ENCODE peak calls at places on chromosomes 12 and 14, in nine cellular contexts. L is neuronal stem cell; X is mucosa of descending colon; M is coronary artery; G is effector memory CD4-positive, alpha-beta T cell; K is Karpas-422; T is A549; Y is H7; D is psoas muscle. I is an unnamed sample.

GRCh38 chr14:77375164-77375950 is 1.5 kb downstream of the TMED8 start:
- DNase-seq in M (no peak), L (no peak), Y (no peak), X (no peak), G (no peak), T (no peak), D (no peak), K (peak), I (no peak)

GRCh38 chr12:54561164-54561563 is 11.8 kb downstream of the PDE1B start:
- DNase-seq in D (peak), L (no peak), K (no peak), T (no peak), Y (no peak), M (peak), X (no peak), G (no peak), I (peak)

GRCh38 chr14:49988080-49988990 is 95.5 kb downstream of the ARF6 start:
- DNase-seq in D (no peak), K (no peak), Y (no peak), M (peak), X (no peak), T (no peak), G (no peak), L (no peak), I (no peak)

GRCh38 chr12:62466018-62466595 is 519 bp upstream of the MON2 start:
- DNase-seq in L (no peak), M (no peak), K (peak), D (peak), G (peak), X (no peak), T (peak), Y (peak), I (peak)

GRCh38 chr12:62435337-62436163 is 31.1 kb upstream of the MON2 start:
- DNase-seq in M (no peak), X (peak), K (peak), L (peak), G (no peak), Y (peak), D (peak), T (peak), I (peak)

GRCh38 chr14:101726295-101726953 is 35.1 kb upstream of the PPP2R5C start:
- DNase-seq in X (no peak), D (no peak), M (peak), G (no peak), L (no peak), Y (no peak), T (no peak), K (no peak), I (no peak)

GRCh38 chr12:5305425-5305824 is 126.5 kb upstream of the NTF3 start:
- DNase-seq in Y (no peak), T (no peak), K (no peak), D (no peak), M (no peak), G (no peak), X (peak), L (no peak), I (no peak)

GRCh38 chr12:39619316-39619659 is 315 bp downstream of the ABCD2 start:
- DNase-seq in M (no peak), K (no peak), G (no peak), L (no peak), Y (no peak), T (no peak), D (no peak), X (no peak), I (no peak)

GRCh38 chr12:90978117-90978770 is 23.3 kb upstream of the CCER1 start:
- DNase-seq in K (peak), D (no peak), G (no peak), L (peak), T (peak), M (no peak), X (no peak), Y (no peak), I (no peak)

GRCh38 chr12:106271575-106272505 is 24.0 kb upstream of the CKAP4 start:
- DNase-seq in K (no peak), Y (no peak), G (no peak), T (no peak), L (no peak), D (no peak), X (no peak), M (no peak), I (no peak)

GRCh38 chr12:10001141-10001778 is 2.3 kb upstream of the CLEC1B start:
- DNase-seq in K (no peak), Y (no peak), G (no peak), D (no peak), T (no peak), L (no peak), M (no peak), X (no peak), I (no peak)

GRCh38 chr12:100346660-100347059 is 10.2 kb upstream of the SLC17A8 start:
- DNase-seq in M (no peak), Y (no peak), X (no peak), L (no peak), K (no peak), G (no peak), T (no peak), D (no peak), I (no peak)

GRCh38 chr12:54329756-54330155 is 4.8 kb downstream of the COPZ1 start:
- DNase-seq in K (no peak), X (no peak), M (no peak), G (no peak), D (no peak), T (no peak), Y (peak), L (no peak), I (no peak)

GRCh38 chr12:48998497-48999353 is 450 bp downstream of the DDN start:
- DNase-seq in Y (peak), L (no peak), D (peak), K (peak), M (no peak), T (no peak), X (peak), G (no peak), I (no peak)

GRCh38 chr14:102203382-102203781 is 63.7 kb downstream of the WDR20 start:
- DNase-seq in X (no peak), G (no peak), D (no peak), L (no peak), M (no peak), Y (peak), K (no peak), T (no peak), I (no peak)

GRCh38 chr12:49346659-49347306 is at the start of gene DNAJC22:
- DNase-seq in M (peak), L (no peak), D (no peak), T (no peak), X (no peak), K (peak), Y (peak), G (no peak), I (no peak)

GRCh38 chr14:98955741-98956070 is 316.3 kb downstream of the BCL11B start:
- DNase-seq in M (no peak), T (no peak), L (no peak), G (no peak), K (no peak), X (no peak), Y (no peak), D (no peak), I (no peak)

GRCh38 chr14:104130974-104131651 is 7.3 kb upstream of the KIF26A start:
- DNase-seq in L (no peak), X (peak), T (peak), K (peak), M (no peak), D (peak), Y (peak), G (no peak), I (no peak)

GRCh38 chr14:41718477-41719166 is 111.9 kb downstream of the LRFN5 start:
- DNase-seq in D (no peak), G (no peak), L (no peak), X (no peak), K (peak), Y (no peak), T (no peak), M (no peak), I (no peak)

GRCh38 chr14:49993565-49993964 is 100.7 kb downstream of the ARF6 start:
- DNase-seq in Y (no peak), L (no peak), X (no peak), G (no peak), T (no peak), M (no peak), K (no peak), D (no peak), I (no peak)

GRCh38 chr12:78403136-78403535 is 461.4 kb upstream of the SYT1 start:
- DNase-seq in K (no peak), G (no peak), Y (no peak), M (no peak), X (no peak), L (no peak), D (no peak), T (no peak), I (no peak)

DNA sequence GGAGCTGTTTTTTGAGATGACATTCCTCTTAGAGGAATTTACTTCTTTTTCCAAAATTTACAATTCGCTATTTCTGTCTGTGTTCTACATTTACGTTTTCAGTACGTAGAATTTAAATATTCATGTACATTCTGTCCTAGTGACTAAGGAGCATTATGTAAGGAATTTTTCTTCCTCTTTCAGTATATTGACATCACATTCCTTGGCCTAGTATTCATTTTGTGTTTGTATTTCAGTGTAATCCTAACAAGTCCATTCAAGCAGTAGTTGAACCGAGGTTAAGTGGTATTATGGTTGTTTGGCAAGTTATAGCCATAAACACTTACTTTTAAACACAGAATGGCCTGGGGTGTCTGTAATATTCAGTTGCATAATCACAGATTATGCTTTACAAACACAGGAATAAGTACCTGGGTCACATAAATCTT is 465.2 kb downstream of the PCNX1 start:
- DNase-seq in G (no peak), L (no peak), D (no peak), K (no peak), Y (no peak), M (no peak), T (no peak), X (no peak), I (no peak)
- H3K4me3 ChIP-seq in G (no peak), L (no peak), D (no peak), K (no peak), Y (no peak), M (no peak), T (no peak), X (no peak), I (no peak)

DNA sequence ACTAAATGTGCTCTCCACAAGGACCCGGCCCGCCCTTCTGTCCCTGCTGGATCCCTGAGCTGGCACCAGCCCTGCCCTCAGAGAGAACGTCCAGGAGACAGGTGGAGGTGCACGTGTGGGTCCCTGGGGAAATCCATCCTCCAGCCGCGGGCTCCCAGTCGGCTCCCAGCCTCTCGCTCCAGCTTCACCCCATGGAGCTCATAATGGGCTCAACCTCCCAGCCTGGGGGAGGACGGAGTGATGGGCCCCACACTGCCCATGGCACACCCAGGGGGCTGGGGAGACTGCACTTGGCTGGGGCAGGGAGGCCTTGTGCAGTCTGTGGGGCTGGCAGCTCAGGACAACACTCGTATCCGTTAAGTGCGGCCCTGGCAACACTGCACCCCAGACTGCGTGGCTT is 250.5 kb downstream of the TMEM121 start:
- DNase-seq in X (no peak), K (no peak), T (no peak), M (no peak), L (no peak), Y (no peak), G (no peak), D (no peak), I (no peak)
- H3K4me3 ChIP-seq in X (no peak), K (no peak), T (no peak), M (no peak), L (no peak), Y (no peak), G (no peak), D (no peak), I (no peak)

GRCh38 chr14:105862581-105863239 is 336.3 kb downstream of the TMEM121 start:
- DNase-seq in D (no peak), L (no peak), X (no peak), M (peak), G (no peak), Y (no peak), T (no peak), K (peak), I (no peak)

GRCh38 chr14:105859717-105860614 is 333.6 kb downstream of the TMEM121 start:
- DNase-seq in K (peak), X (peak), D (no peak), G (peak), Y (no peak), L (no peak), T (no peak), M (peak), I (peak)

GRCh38 chr14:105861985-105862465 is 335.6 kb downstream of the TMEM121 start:
- DNase-seq in D (no peak), K (peak), Y (no peak), G (no peak), M (no peak), L (no peak), X (peak), T (no peak), I (no peak)

GRCh38 chr14:105858676-105859025 is 332.3 kb downstream of the TMEM121 start:
- DNase-seq in L (no peak), D (no peak), X (peak), T (no peak), K (no peak), M (no peak), G (no peak), Y (no peak), I (peak)

GRCh38 chr14:105860615-105861580 is 334.5 kb downstream of the TMEM121 start:
- DNase-seq in G (no peak), Y (no peak), D (no peak), X (peak), K (peak), L (no peak), M (peak), T (no peak), I (peak)
- H3K4me3 ChIP-seq in G (no peak), Y (no peak), D (no peak), X (no peak), K (peak), L (no peak), M (no peak), T (no peak), I (no peak)

GRCh38 chr12:47200446-47200845 is 120.7 kb upstream of the AMIGO2 start:
- DNase-seq in D (no peak), M (no peak), X (no peak), K (no peak), G (no peak), L (no peak), T (no peak), Y (no peak), I (no peak)
- H3K4me3 ChIP-seq in D (no peak), M (no peak), X (no peak), K (no peak), G (no peak), L (no peak), T (no peak), Y (no peak), I (no peak)

GRCh38 chr14:22296722-22297121 is 292.3 kb downstream of the DAD1 start:
- DNase-seq in Y (no peak), T (no peak), K (no peak), G (no peak), L (no peak), D (no peak), M (no peak), X (no peak), I (no peak)
- H3K4me3 ChIP-seq in Y (no peak), T (no peak), K (no peak), G (no peak), L (no peak), D (no peak), M (no peak), X (no peak), I (no peak)

DNA sequence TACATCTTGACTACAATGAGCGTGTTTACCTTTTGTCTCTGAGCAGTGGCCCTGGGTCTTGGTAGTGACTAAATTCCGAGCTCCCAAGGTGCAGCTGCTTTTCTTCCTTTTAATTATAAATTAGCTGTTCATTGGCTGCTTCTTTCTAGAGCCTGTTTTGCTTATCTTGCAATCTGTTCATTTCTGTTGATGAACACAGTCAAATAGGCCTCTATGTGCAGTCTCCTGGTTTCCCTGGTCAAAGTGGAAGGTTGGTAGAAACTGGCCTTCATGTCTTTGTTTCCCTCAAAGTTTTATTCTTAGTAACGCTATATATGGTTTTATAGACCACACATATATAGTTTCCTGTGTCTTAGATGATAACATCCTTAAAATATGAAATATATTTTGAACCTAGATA is 94.1 kb downstream of the DUSP16 start:
- DNase-seq in Y (no peak), D (no peak), K (no peak), G (no peak), L (no peak), T (no peak), X (no peak), M (no peak), I (no peak)
- H3K4me3 ChIP-seq in Y (no peak), D (no peak), K (no peak), G (no peak), L (no peak), T (no peak), X (no peak), M (no peak), I (no peak)

GRCh38 chr12:8037947-8038346 is 5.4 kb downstream of the FOXJ2 start:
- DNase-seq in G (no peak), L (no peak), Y (peak), X (no peak), T (no peak), K (no peak), M (no peak), D (no peak), I (no peak)
- H3K4me3 ChIP-seq in G (no peak), L (no peak), Y (no peak), X (no peak), T (no peak), K (peak), M (peak), D (peak), I (no peak)

GRCh38 chr14:52339262-52339661 is 25.1 kb downstream of the PTGER2 start:
- DNase-seq in X (no peak), D (no peak), M (no peak), G (no peak), Y (no peak), T (no peak), K (no peak), L (no peak), I (no peak)
- H3K4me3 ChIP-seq in X (no peak), D (no peak), M (no peak), G (no peak), Y (no peak), T (no peak), K (no peak), L (no peak), I (no peak)

I was measured in uterus.